ENCODE peak calls at places on chromosome 11, in four cellular contexts. One of them, this sample, is unnamed.

GRCh38 chr11:65418431-65418680 is 4.2 kb upstream of the NEAT1 start:
- DNase-seq in GM23338: no peak
- DNase-seq in HFFc6: no peak
- DNase-seq in cardiac fibroblast: no peak
- DNase-seq in this sample: no peak

GRCh38 chr11:27452147-27452546 is 20.4 kb downstream of the LGR4 start:
- DNase-seq in cardiac fibroblast: no peak
- DNase-seq in GM23338: no peak
- DNase-seq in HFFc6: no peak
- DNase-seq in this sample: no peak

GRCh38 chr11:45332486-45332934 is 46.4 kb upstream of the SYT13 start:
- DNase-seq in cardiac fibroblast: peak
- DNase-seq in HFFc6: no peak
- DNase-seq in GM23338: peak
- DNase-seq in this sample: no peak

GRCh38 chr11:72069787-72070251 is 10.5 kb downstream of the NUMA1 start:
- DNase-seq in GM23338: peak
- DNase-seq in HFFc6: peak
- DNase-seq in cardiac fibroblast: peak
- DNase-seq in this sample: peak

GRCh38 chr11:133833101-133833898 is 12.0 kb downstream of the SPATA19 start:
- DNase-seq in GM23338: no peak
- DNase-seq in cardiac fibroblast: no peak
- DNase-seq in HFFc6: no peak
- DNase-seq in this sample: no peak

GRCh38 chr11:104060820-104061219 is 24.4 kb downstream of the DDI1 start:
- DNase-seq in cardiac fibroblast: no peak
- DNase-seq in HFFc6: no peak
- DNase-seq in GM23338: no peak
- DNase-seq in this sample: no peak

GRCh38 chr11:62402226-62402625 is 16.6 kb upstream of the SCGB1A1 start:
- DNase-seq in GM23338: no peak
- DNase-seq in cardiac fibroblast: no peak
- DNase-seq in HFFc6: no peak
- DNase-seq in this sample: no peak

GRCh38 chr11:68650801-68651200 is 33.5 kb upstream of the GAL start:
- DNase-seq in cardiac fibroblast: no peak
- DNase-seq in HFFc6: no peak
- DNase-seq in GM23338: no peak
- DNase-seq in this sample: no peak

GRCh38 chr11:102111011-102111786 is 952 bp downstream of the YAP1 start:
- DNase-seq in GM23338: peak
- DNase-seq in cardiac fibroblast: peak
- DNase-seq in HFFc6: peak
- DNase-seq in this sample: no peak

GRCh38 chr11:69123593-69124545 is 31.9 kb upstream of the SMIM38 start:
- DNase-seq in GM23338: peak
- DNase-seq in HFFc6: no peak
- DNase-seq in cardiac fibroblast: no peak
- DNase-seq in this sample: no peak

GRCh38 chr11:76642341-76642740 is 28.2 kb downstream of the LRRC32 start:
- DNase-seq in cardiac fibroblast: no peak
- DNase-seq in GM23338: no peak
- DNase-seq in HFFc6: no peak
- DNase-seq in this sample: no peak

GRCh38 chr11:9573775-9574555 is 495 bp downstream of the WEE1 start:
- DNase-seq in HFFc6: no peak
- DNase-seq in cardiac fibroblast: peak
- DNase-seq in GM23338: no peak
- DNase-seq in this sample: peak

GRCh38 chr11:126747315-126747714 is 253.3 kb downstream of the KIRREL3 start:
- DNase-seq in cardiac fibroblast: no peak
- DNase-seq in HFFc6: no peak
- DNase-seq in GM23338: no peak
- DNase-seq in this sample: no peak

GRCh38 chr11:130908770-130909625 is 7.3 kb downstream of the SNX19 start:
- DNase-seq in cardiac fibroblast: peak
- DNase-seq in GM23338: no peak
- DNase-seq in HFFc6: peak
- DNase-seq in this sample: no peak

GRCh38 chr11:128523616-128524015 is 63.7 kb downstream of the ETS1 start:
- DNase-seq in GM23338: no peak
- DNase-seq in cardiac fibroblast: peak
- DNase-seq in HFFc6: no peak
- DNase-seq in this sample: no peak

GRCh38 chr11:11010624-11011127 is 152.8 kb upstream of the ZBED5 start:
- DNase-seq in cardiac fibroblast: peak
- DNase-seq in GM23338: peak
- DNase-seq in HFFc6: no peak
- DNase-seq in this sample: no peak

GRCh38 chr11:74809820-74810219 is 61.2 kb downstream of the RNF169 start:
- DNase-seq in cardiac fibroblast: no peak
- DNase-seq in HFFc6: no peak
- DNase-seq in GM23338: no peak
- DNase-seq in this sample: no peak

GRCh38 chr11:86064236-86064803 is 4.6 kb downstream of the PICALM start:
- DNase-seq in cardiac fibroblast: no peak
- DNase-seq in GM23338: no peak
- DNase-seq in HFFc6: no peak
- DNase-seq in this sample: no peak

GRCh38 chr11:6695377-6695776 is 12.2 kb upstream of the MRPL17 start:
- DNase-seq in HFFc6: peak
- DNase-seq in GM23338: no peak
- DNase-seq in cardiac fibroblast: peak
- DNase-seq in this sample: no peak

GRCh38 chr11:128535468-128536457 is 51.6 kb downstream of the ETS1 start:
- DNase-seq in GM23338: no peak
- DNase-seq in cardiac fibroblast: no peak
- DNase-seq in HFFc6: no peak
- DNase-seq in this sample: no peak

GRCh38 chr11:67615455-67616430 is 9.0 kb downstream of the NDUFV1 start:
- DNase-seq in GM23338: peak
- DNase-seq in cardiac fibroblast: peak
- DNase-seq in HFFc6: no peak
- DNase-seq in this sample: no peak

GRCh38 chr11:15683528-15683927 is 568.8 kb downstream of the INSC start:
- DNase-seq in cardiac fibroblast: no peak
- DNase-seq in HFFc6: no peak
- DNase-seq in GM23338: no peak
- DNase-seq in this sample: no peak

GRCh38 chr11:118911113-118911879 is 14.4 kb downstream of the BCL9L start:
- DNase-seq in HFFc6: peak
- DNase-seq in cardiac fibroblast: peak
- DNase-seq in GM23338: peak
- DNase-seq in this sample: no peak

GRCh38 chr11:19962053-19962794 is 198.1 kb downstream of the DBX1 start:
- DNase-seq in HFFc6: no peak
- DNase-seq in cardiac fibroblast: no peak
- DNase-seq in GM23338: no peak
- DNase-seq in this sample: no peak

GRCh38 chr11:19961225-19961624 is 199.1 kb downstream of the DBX1 start:
- DNase-seq in HFFc6: no peak
- DNase-seq in GM23338: no peak
- DNase-seq in cardiac fibroblast: no peak
- DNase-seq in this sample: no peak

GRCh38 chr11:19959697-19960096 is 200.6 kb downstream of the DBX1 start:
- DNase-seq in cardiac fibroblast: no peak
- DNase-seq in HFFc6: no peak
- DNase-seq in GM23338: no peak
- DNase-seq in this sample: no peak

GRCh38 chr11:19963697-19964340 is 196.5 kb downstream of the DBX1 start:
- DNase-seq in GM23338: no peak
- DNase-seq in cardiac fibroblast: no peak
- DNase-seq in HFFc6: no peak
- DNase-seq in this sample: peak

DNA sequence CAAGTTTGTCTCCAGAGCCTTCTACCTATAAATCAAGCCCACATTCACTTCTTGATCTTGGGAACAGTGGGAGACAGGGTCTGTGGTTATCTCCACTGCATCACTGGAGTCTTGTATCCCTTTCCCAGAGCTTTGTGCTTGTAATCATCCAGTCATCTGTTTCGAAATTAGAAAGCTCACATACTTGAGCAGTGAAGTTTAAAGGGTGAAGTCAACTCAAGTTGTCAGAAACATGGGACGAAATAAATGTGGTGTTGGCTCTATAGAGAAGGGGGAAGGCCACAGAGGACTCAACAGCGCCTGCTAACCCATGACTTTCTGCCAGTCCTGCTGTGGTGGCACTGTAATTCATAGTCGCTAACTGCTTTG is 197.5 kb downstream of the DBX1 start:
- DNase-seq in HFFc6: peak
- DNase-seq in cardiac fibroblast: peak
- DNase-seq in GM23338: no peak
- DNase-seq in this sample: no peak
- TF ChIP-seq CTCF in HFFc6: no peak
- TF ChIP-seq CTCF in cardiac fibroblast: no peak
- TF ChIP-seq CTCF in GM23338: no peak
- TF ChIP-seq CTCF in this sample: no peak

GRCh38 chr11:59550368-59550841 is 39.1 kb downstream of the OR4D9 start:
- DNase-seq in GM23338: peak
- DNase-seq in HFFc6: peak
- DNase-seq in cardiac fibroblast: peak
- DNase-seq in this sample: peak
- TF ChIP-seq CTCF in GM23338: peak
- TF ChIP-seq CTCF in HFFc6: peak
- TF ChIP-seq CTCF in cardiac fibroblast: peak
- TF ChIP-seq CTCF in this sample: peak

GRCh38 chr11:2312232-2313042 is 10.6 kb downstream of the TSPAN32 start:
- DNase-seq in GM23338: peak
- DNase-seq in HFFc6: peak
- DNase-seq in cardiac fibroblast: peak
- DNase-seq in this sample: no peak
- TF ChIP-seq CTCF in GM23338: no peak
- TF ChIP-seq CTCF in HFFc6: peak
- TF ChIP-seq CTCF in cardiac fibroblast: no peak
- TF ChIP-seq CTCF in this sample: no peak

DNA sequence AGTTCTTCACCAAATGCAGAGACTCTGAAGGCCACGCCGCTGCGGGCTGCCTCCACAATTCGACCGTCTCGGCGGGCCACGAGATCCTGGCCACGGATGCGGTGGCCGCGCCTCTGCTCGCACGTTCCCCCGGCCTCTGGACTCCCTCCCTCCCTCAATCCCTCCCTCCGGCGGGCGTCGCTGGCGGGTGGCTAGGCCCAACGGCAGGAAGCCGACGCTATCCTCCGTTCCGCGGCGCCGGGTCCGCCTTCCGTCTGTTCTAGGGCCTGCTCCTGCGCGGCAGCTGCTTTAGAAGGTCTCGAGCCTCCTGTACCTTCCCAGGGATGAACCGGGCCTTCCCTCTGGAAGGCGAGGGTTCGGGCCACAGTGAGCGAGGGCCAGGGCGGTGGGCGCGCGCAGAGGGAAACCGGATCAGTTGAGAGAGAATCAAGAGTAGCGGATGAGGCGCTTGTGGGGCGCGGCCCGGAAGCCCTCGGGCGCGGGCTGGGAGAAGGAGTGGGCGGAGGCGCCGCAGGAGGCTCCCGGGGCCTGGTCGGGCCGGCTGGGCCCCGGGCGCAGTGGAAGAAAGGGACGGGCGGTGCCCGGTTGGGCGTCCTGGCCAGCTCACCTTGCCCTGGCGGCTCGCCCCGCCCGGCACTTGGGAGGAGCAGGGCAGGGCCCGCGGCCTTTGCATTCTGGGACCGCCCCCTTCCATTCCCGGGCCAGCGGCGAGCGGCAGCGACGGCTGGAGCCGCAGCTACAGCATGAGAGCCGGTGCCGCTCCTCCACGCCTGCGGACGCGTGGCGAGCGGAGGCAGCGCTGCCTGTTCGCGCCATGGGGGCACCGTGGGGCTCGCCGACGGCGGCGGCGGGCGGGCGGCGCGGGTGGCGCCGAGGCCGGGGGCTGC is at the start of gene FUT4:
- DNase-seq in HFFc6: peak
- DNase-seq in GM23338: peak
- DNase-seq in cardiac fibroblast: peak
- DNase-seq in this sample: peak
- TF ChIP-seq CTCF in HFFc6: no peak
- TF ChIP-seq CTCF in GM23338: no peak
- TF ChIP-seq CTCF in cardiac fibroblast: no peak
- TF ChIP-seq CTCF in this sample: no peak

GRCh38 chr11:14248577-14248976 is 110.4 kb downstream of the RRAS2 start:
- DNase-seq in HFFc6: no peak
- DNase-seq in GM23338: peak
- DNase-seq in cardiac fibroblast: no peak
- DNase-seq in this sample: no peak
- TF ChIP-seq CTCF in HFFc6: no peak
- TF ChIP-seq CTCF in GM23338: peak
- TF ChIP-seq CTCF in cardiac fibroblast: no peak
- TF ChIP-seq CTCF in this sample: no peak

DNA sequence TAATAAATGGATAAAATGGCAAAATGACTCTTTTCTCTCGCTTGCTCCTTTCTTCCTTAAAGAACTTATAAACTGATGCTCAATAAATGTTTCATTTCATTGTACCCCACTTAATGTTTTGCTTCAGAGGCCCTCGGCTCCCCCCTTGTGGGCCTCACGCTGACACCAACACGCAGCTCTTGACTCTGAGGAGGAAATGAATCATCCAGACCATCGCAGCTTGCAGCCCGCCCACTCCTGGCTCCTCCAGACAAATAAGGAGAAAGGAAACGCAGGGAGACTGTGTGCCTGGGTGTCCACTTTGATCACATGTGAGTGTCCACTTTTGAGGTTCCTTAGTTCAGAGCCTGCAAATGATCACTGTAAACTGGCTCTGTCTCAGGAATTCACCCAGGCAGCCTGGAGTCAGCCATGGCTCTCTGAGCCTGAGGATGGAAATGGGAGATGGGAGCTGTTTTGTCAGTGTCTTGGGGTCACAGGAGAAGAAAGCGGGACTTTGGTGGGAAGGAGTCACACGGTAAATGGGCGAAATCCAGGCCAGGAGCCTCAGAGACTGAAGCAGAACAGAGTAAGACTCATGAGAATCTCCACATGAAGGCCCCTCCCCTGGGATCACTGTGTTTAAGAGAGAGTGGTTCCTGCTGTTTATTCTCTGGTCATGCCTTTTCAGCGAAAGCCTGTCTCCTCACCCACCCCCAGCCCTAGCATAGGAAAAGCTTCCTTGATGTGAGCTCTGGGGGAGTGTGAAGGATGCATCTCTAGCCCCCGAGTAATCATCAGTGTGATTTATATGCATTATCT is 96.5 kb downstream of the CWC15 start:
- DNase-seq in HFFc6: peak
- DNase-seq in GM23338: no peak
- DNase-seq in cardiac fibroblast: peak
- DNase-seq in this sample: peak
- TF ChIP-seq CTCF in HFFc6: peak
- TF ChIP-seq CTCF in GM23338: no peak
- TF ChIP-seq CTCF in cardiac fibroblast: no peak
- TF ChIP-seq CTCF in this sample: no peak

This sample was measured in natural killer cell.